ENCODE peak calls at places on chromosomes 1 and 21, in four cellular contexts. B is GM12878, K is H1, I is K562. D is an unnamed sample.

GRCh38 chr21:17441370-17441769 is 71.5 kb upstream of the CXADR start:
- DNase-seq in K (no peak), B (no peak), I (no peak), D (peak)

GRCh38 chr1:220878223-220879081 is 791 bp upstream of the HLX start:
- DNase-seq in B (no peak), I (no peak), K (no peak), D (no peak)

GRCh38 chr1:40030528-40031135 is 9.9 kb upstream of the CAP1 start:
- DNase-seq in I (no peak), K (no peak), B (no peak), D (no peak)

GRCh38 chr1:62384276-62385005 is 52.4 kb upstream of the USP1 start:
- DNase-seq in I (no peak), K (no peak), B (no peak), D (no peak)

GRCh38 chr1:63024132-63024531 is 240.2 kb downstream of the ATG4C start:
- DNase-seq in I (no peak), K (no peak), B (no peak), D (no peak)

GRCh38 chr1:232655041-232655745 is 25.3 kb upstream of the SIPA1L2 start:
- DNase-seq in K (no peak), I (no peak), B (peak), D (no peak)

GRCh38 chr1:16978589-16979474 is 1.6 kb downstream of the MFAP2 start:
- DNase-seq in B (no peak), K (no peak), I (no peak), D (no peak)

GRCh38 chr1:53413175-53414001 is 45.8 kb upstream of the DMRTB1 start:
- DNase-seq in I (no peak), B (peak), K (no peak), D (peak)

GRCh38 chr1:226872455-226872854 is 2.0 kb downstream of the PSEN2 start:
- DNase-seq in B (no peak), I (no peak), K (no peak), D (peak)

GRCh38 chr1:33640114-33640660 is 167.7 kb downstream of the ZSCAN20 start:
- DNase-seq in B (no peak), K (no peak), I (no peak), D (no peak)

GRCh38 chr1:117655220-117655577 is 49.4 kb downstream of the TENT5C start:
- DNase-seq in I (peak), K (no peak), B (no peak), D (no peak)

GRCh38 chr1:156684227-156684782 is 7.1 kb upstream of the NES start:
- DNase-seq in K (no peak), I (no peak), B (no peak), D (no peak)

GRCh38 chr1:66750578-66750977 is 1.7 kb upstream of the DYNLT5 start:
- DNase-seq in I (no peak), K (no peak), B (no peak), D (no peak)

GRCh38 chr1:232705815-232706575 is 76.1 kb upstream of the SIPA1L2 start:
- DNase-seq in I (no peak), B (no peak), K (no peak), D (no peak)

GRCh38 chr21:45405271-45405818 is 380 bp downstream of the COL18A1 start:
- DNase-seq in K (no peak), B (no peak), I (peak), D (no peak)

GRCh38 chr1:56331892-56332567 is 247.3 kb downstream of the PLPP3 start:
- DNase-seq in I (peak), K (no peak), B (peak), D (peak)

GRCh38 chr1:100866041-100866900 is 28.4 kb downstream of the EXTL2 start:
- DNase-seq in B (no peak), I (peak), K (no peak), D (peak)

GRCh38 chr21:32819702-32820101 is 48.1 kb upstream of the PAXBP1 start:
- DNase-seq in I (no peak), B (no peak), K (no peak), D (no peak)

GRCh38 chr1:55685560-55685959 is 470.4 kb upstream of the USP24 start:
- DNase-seq in B (no peak), I (no peak), K (no peak), D (no peak)

GRCh38 chr1:205572426-205572825 is 59.4 kb downstream of the ELK4 start:
- DNase-seq in I (no peak), B (no peak), K (no peak), D (no peak)

GRCh38 chr1:201946224-201946908 is at the start of gene LMOD1:
- DNase-seq in I (peak), B (no peak), K (peak), D (peak)

GRCh38 chr21:36065497-36066036 is 4.3 kb upstream of the CBR1 start:
- DNase-seq in B (no peak), I (peak), K (no peak), D (peak)

GRCh38 chr1:201791775-201792166 is 37.2 kb upstream of the IPO9 start:
- DNase-seq in B (no peak), I (no peak), K (no peak), D (no peak)

GRCh38 chr1:79235221-79236002 is 228.9 kb upstream of the ADGRL4 start:
- DNase-seq in K (no peak), B (no peak), I (no peak), D (no peak)

GRCh38 chr1:170162385-170163226 is 16.8 kb downstream of the NTMT2 start:
- DNase-seq in B (no peak), I (no peak), K (no peak), D (peak)

GRCh38 chr1:177411371-177411770 is 240.6 kb downstream of the BRINP2 start:
- DNase-seq in B (no peak), K (no peak), I (no peak), D (no peak)

GRCh38 chr1:225651376-225651871 is 1.5 kb downstream of the ENAH start:
- DNase-seq in I (no peak), K (no peak), B (no peak), D (no peak)

GRCh38 chr21:36141513-36141925 is 6.6 kb downstream of the CBR3 start:
- DNase-seq in B (peak), I (peak), K (peak), D (peak)

GRCh38 chr1:29243863-29244185 is 7.5 kb downstream of the PTPRU start:
- DNase-seq in B (no peak), I (no peak), K (no peak), D (no peak)

GRCh38 chr1:236288620-236288976 is 6.8 kb upstream of the ERO1B start:
- DNase-seq in K (no peak), I (no peak), B (no peak), D (no peak)

GRCh38 chr1:60129916-60130315 is 56.3 kb upstream of the C1orf87 start:
- DNase-seq in K (no peak), I (no peak), B (no peak), D (no peak)

GRCh38 chr1:89302697-89303332 is 30.2 kb upstream of the GBP5 start:
- DNase-seq in K (no peak), B (no peak), I (no peak), D (no peak)

GRCh38 chr1:92822907-92823306 is 8.9 kb upstream of the RPL5 start:
- DNase-seq in B (no peak), I (no peak), K (no peak), D (peak)

GRCh38 chr1:111937147-111937725 is 52.2 kb downstream of the KCND3 start:
- DNase-seq in I (no peak), K (peak), B (no peak), D (no peak)

GRCh38 chr1:94036721-94037120 is 84.2 kb downstream of the ABCA4 start:
- DNase-seq in K (no peak), B (no peak), I (no peak), D (no peak)

GRCh38 chr1:244395965-244396364 is 55.7 kb downstream of the ADSS2 start:
- DNase-seq in B (no peak), K (no peak), I (no peak), D (no peak)

DNA sequence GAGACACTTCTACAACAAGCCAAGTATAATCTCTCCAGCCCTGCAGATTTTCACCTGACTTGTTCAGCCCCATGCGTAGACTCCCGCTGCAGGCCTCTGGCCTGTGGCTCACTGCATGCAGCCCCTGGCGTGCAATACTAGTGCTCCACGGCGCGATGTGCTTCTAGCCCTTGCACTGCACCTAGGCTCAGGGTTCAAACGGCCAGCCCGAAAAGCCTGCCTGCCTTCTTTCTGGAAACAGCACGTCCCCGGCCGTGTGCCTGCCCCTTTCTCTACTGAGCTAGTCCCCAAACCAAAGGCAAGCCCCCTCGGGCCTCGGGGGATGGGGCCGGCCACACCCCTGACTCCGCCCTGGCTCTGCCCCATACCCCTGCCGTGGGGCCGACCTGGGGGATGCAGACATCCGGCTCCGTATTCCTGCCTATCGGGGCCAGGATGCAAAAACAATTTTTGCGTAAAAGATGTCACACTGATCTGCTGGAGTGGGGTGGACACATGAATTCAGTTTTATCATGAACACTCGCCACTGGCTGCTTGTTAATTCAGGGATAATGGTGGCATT is 26.3 kb upstream of the TRAPPC10 start:
- DNase-seq in B (no peak), I (peak), K (no peak), D (no peak)
- TF ChIP-seq HDAC2 in B (no peak), I (no peak), K (no peak), D (no peak)

GRCh38 chr21:37453350-37453749 is 86.8 kb downstream of the DYRK1A start:
- DNase-seq in I (no peak), B (no peak), K (no peak), D (no peak)

GRCh38 chr21:37451446-37451845 is 84.9 kb downstream of the DYRK1A start:
- DNase-seq in K (no peak), B (no peak), I (no peak), D (no peak)

GRCh38 chr21:37449302-37449937 is 82.8 kb downstream of the DYRK1A start:
- DNase-seq in K (no peak), I (no peak), B (no peak), D (no peak)

GRCh38 chr21:37452222-37452621 is 85.6 kb downstream of the DYRK1A start:
- DNase-seq in K (no peak), I (no peak), B (no peak), D (no peak)

GRCh38 chr21:37450385-37451044 is 83.9 kb downstream of the DYRK1A start:
- DNase-seq in K (no peak), I (peak), B (no peak), D (no peak)
- TF ChIP-seq SP1 in K (no peak), I (no peak), B (no peak), D (no peak)

GRCh38 chr1:208885046-208885445 is 640.9 kb upstream of the PLXNA2 start:
- DNase-seq in K (no peak), I (no peak), B (no peak), D (no peak)

GRCh38 chr1:208879025-208879424 is 634.8 kb upstream of the PLXNA2 start:
- DNase-seq in B (no peak), I (no peak), K (no peak), D (no peak)

DNA sequence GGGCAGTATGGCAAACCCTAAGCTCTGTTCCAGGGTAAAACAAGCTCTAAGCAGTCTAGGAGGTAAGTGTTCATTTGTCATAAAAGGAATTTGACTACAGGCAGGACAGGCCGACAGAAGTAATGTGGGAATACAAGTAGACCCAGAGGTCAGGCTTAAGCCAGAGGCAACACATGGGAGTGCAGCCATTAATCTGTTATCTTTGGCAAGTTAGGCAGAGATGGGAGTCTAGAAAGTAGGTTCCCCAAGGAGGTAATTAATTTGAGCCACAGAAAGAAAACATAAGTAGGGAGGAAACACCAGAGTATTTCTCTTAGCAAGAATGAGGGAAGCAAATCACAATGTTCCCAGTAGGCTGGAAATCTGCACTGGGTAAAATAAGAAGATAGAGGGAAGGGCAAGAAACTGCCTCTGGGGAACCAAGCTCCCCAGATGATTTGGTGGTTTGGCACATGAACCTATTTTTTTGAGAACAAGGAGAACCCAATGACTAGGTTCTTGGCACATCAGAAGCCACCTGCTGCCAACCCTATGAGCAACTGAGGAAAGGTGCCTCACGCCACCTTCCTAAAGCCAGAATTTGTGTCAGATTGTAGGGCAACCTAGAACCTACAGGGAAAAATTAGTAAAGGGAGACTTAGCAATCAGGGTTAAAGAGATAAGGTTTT is 636.4 kb upstream of the PLXNA2 start:
- DNase-seq in K (no peak), B (no peak), I (no peak), D (no peak)
- TF ChIP-seq HDAC2 in K (no peak), B (no peak), I (no peak), D (no peak)

GRCh38 chr1:185017338-185017737 is 28.0 kb upstream of the RNF2 start:
- DNase-seq in I (no peak), B (no peak), K (no peak), D (no peak)
- TF ChIP-seq SP1 in I (no peak), B (no peak), K (no peak), D (no peak)

GRCh38 chr1:241482761-241483250 is 36.7 kb downstream of the FH start:
- DNase-seq in K (no peak), I (no peak), B (no peak), D (no peak)
- TF ChIP-seq HDAC2 in K (no peak), I (no peak), B (no peak), D (no peak)

DNA sequence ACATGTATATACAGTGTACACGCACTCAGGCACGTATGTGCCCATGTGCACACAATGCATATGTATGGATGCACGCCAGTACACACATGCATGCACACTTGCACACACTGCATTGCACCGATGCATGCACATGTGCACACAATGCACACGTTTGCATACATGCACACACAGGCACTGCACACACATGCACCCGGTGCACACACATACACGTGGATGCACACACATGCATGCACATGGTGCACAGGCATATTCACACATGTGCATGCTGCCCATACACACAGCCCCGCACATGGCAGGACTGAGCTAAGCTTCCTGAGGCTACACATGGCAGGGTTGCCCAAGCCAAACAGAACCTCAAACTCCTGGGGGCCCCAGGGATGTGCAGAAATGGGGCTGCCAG is 19.6 kb downstream of the ARHGEF16 start:
- DNase-seq in B (no peak), K (no peak), I (no peak), D (no peak)
- TF ChIP-seq SP1 in B (no peak), K (no peak), I (no peak), D (no peak)

GRCh38 chr1:235079443-235079967 is 49.1 kb downstream of the TOMM20 start:
- DNase-seq in B (no peak), K (no peak), I (no peak), D (peak)
- TF ChIP-seq HDAC2 in B (no peak), K (no peak), I (no peak), D (no peak)

D was measured in HepG2.